ENCODE peak calls at places on chromosome 4, in seven cellular contexts. One of them, this sample, is unnamed.

GRCh38 chr4:80446248-80446647 is 110.7 kb downstream of the CFAP299 start:
- DNase-seq in GM10248: no peak
- DNase-seq in body of pancreas: no peak
- DNase-seq in Calu3: no peak
- DNase-seq in fibroblast of lung: no peak
- DNase-seq in heart left ventricle: no peak
- DNase-seq in K562: no peak
- DNase-seq in this sample: no peak

GRCh38 chr4:123821861-123822260 is 425.3 kb downstream of the SPRY1 start:
- DNase-seq in Calu3: no peak
- DNase-seq in GM10248: no peak
- DNase-seq in body of pancreas: no peak
- DNase-seq in K562: no peak
- DNase-seq in fibroblast of lung: peak; percentile 67
- DNase-seq in heart left ventricle: no peak
- DNase-seq in this sample: no peak

GRCh38 chr4:98570160-98570797 is 88.1 kb downstream of the TSPAN5 start:
- DNase-seq in K562: no peak
- DNase-seq in fibroblast of lung: no peak
- DNase-seq in GM10248: no peak
- DNase-seq in body of pancreas: no peak
- DNase-seq in heart left ventricle: no peak
- DNase-seq in Calu3: no peak
- DNase-seq in this sample: no peak

GRCh38 chr4:121375262-121375661 is 5.6 kb downstream of the QRFPR start:
- DNase-seq in fibroblast of lung: peak; percentile 69
- DNase-seq in body of pancreas: no peak
- DNase-seq in Calu3: no peak
- DNase-seq in GM10248: no peak
- DNase-seq in heart left ventricle: no peak
- DNase-seq in K562: no peak
- DNase-seq in this sample: no peak

GRCh38 chr4:186927624-186928023 is 204.0 kb upstream of the FAT1 start:
- DNase-seq in K562: no peak
- DNase-seq in heart left ventricle: no peak
- DNase-seq in GM10248: no peak
- DNase-seq in body of pancreas: no peak
- DNase-seq in Calu3: no peak
- DNase-seq in fibroblast of lung: no peak
- DNase-seq in this sample: no peak

GRCh38 chr4:23814606-23815005 is 75.2 kb downstream of the PPARGC1A start:
- DNase-seq in Calu3: no peak
- DNase-seq in body of pancreas: no peak
- DNase-seq in K562: no peak
- DNase-seq in GM10248: no peak
- DNase-seq in fibroblast of lung: peak; percentile 35
- DNase-seq in heart left ventricle: no peak
- DNase-seq in this sample: no peak

GRCh38 chr4:73843369-73843768 is 6.9 kb downstream of the CXCL6 start:
- DNase-seq in Calu3: no peak
- DNase-seq in fibroblast of lung: peak; percentile 52
- DNase-seq in GM10248: no peak
- DNase-seq in K562: no peak
- DNase-seq in body of pancreas: no peak
- DNase-seq in heart left ventricle: no peak
- DNase-seq in this sample: no peak

GRCh38 chr4:153211986-153212720 is 7.9 kb downstream of the TRIM2 start:
- DNase-seq in body of pancreas: no peak
- DNase-seq in fibroblast of lung: peak; percentile 59
- DNase-seq in GM10248: no peak
- DNase-seq in K562: no peak
- DNase-seq in heart left ventricle: no peak
- DNase-seq in Calu3: no peak
- DNase-seq in this sample: no peak

GRCh38 chr4:113153529-113154101 is 104.2 kb downstream of the ANK2 start:
- DNase-seq in Calu3: no peak
- DNase-seq in GM10248: no peak
- DNase-seq in body of pancreas: no peak
- DNase-seq in fibroblast of lung: no peak
- DNase-seq in heart left ventricle: no peak
- DNase-seq in K562: no peak
- DNase-seq in this sample: no peak

GRCh38 chr4:94127707-94128328 is 79.8 kb upstream of the SMARCAD1 start:
- DNase-seq in heart left ventricle: no peak
- DNase-seq in fibroblast of lung: peak; percentile 32
- DNase-seq in GM10248: peak; percentile 28
- DNase-seq in Calu3: peak; percentile 21
- DNase-seq in K562: peak; percentile 41
- DNase-seq in body of pancreas: no peak
- DNase-seq in this sample: no peak

DNA sequence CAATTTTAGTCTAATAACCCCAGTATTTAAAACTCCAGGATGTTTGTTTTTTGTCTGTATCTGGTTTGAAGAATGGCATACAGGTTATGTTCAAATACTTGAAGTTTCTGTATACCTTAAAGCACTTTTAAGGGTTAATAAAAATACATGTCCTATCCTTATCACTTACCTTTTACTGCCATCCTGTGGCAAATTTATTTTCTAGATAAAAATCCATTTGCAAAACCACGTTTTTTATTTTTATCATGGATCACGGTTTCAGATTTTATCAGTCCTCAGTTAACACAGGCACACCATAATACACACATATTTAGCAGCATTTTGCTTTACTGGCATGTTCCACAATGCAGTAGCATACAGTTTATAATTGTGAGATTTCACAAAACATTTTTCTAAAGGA is 113.3 kb upstream of the H2AZ1 start:
- DNase-seq in body of pancreas: no peak
- DNase-seq in K562: no peak
- DNase-seq in fibroblast of lung: no peak
- DNase-seq in heart left ventricle: no peak
- DNase-seq in GM10248: no peak
- DNase-seq in Calu3: no peak
- DNase-seq in this sample: no peak
- TF ChIP-seq CTCF in body of pancreas: no peak
- TF ChIP-seq CTCF in K562: no peak
- TF ChIP-seq CTCF in fibroblast of lung: no peak
- TF ChIP-seq CTCF in heart left ventricle: no peak
- TF ChIP-seq CTCF in GM10248: peak; percentile 5
- TF ChIP-seq CTCF in Calu3: no peak
- TF ChIP-seq CTCF in this sample: peak; percentile 64

GRCh38 chr4:56618734-56619133 is 62.4 kb downstream of the HOPX start:
- DNase-seq in body of pancreas: no peak
- DNase-seq in GM10248: no peak
- DNase-seq in Calu3: no peak
- DNase-seq in heart left ventricle: no peak
- DNase-seq in fibroblast of lung: no peak
- DNase-seq in K562: no peak
- DNase-seq in this sample: no peak

GRCh38 chr4:56619816-56620215 is 61.3 kb downstream of the HOPX start:
- DNase-seq in K562: no peak
- DNase-seq in fibroblast of lung: no peak
- DNase-seq in Calu3: no peak
- DNase-seq in body of pancreas: no peak
- DNase-seq in GM10248: no peak
- DNase-seq in heart left ventricle: no peak
- DNase-seq in this sample: no peak

GRCh38 chr4:56622176-56622575 is 58.9 kb downstream of the HOPX start:
- DNase-seq in Calu3: no peak
- DNase-seq in fibroblast of lung: no peak
- DNase-seq in body of pancreas: no peak
- DNase-seq in heart left ventricle: no peak
- DNase-seq in K562: no peak
- DNase-seq in GM10248: no peak
- DNase-seq in this sample: no peak

GRCh38 chr4:56613101-56613862 is 67.8 kb downstream of the HOPX start:
- DNase-seq in body of pancreas: no peak
- DNase-seq in heart left ventricle: no peak
- DNase-seq in Calu3: no peak
- DNase-seq in GM10248: no peak
- DNase-seq in K562: no peak
- DNase-seq in fibroblast of lung: peak; percentile 88
- DNase-seq in this sample: no peak

GRCh38 chr4:56619160-56619559 is 61.9 kb downstream of the HOPX start:
- DNase-seq in body of pancreas: no peak
- DNase-seq in Calu3: no peak
- DNase-seq in heart left ventricle: no peak
- DNase-seq in GM10248: no peak
- DNase-seq in K562: no peak
- DNase-seq in fibroblast of lung: peak; percentile 48
- DNase-seq in this sample: no peak
- TF ChIP-seq CTCF in body of pancreas: no peak
- TF ChIP-seq CTCF in Calu3: no peak
- TF ChIP-seq CTCF in heart left ventricle: no peak
- TF ChIP-seq CTCF in GM10248: no peak
- TF ChIP-seq CTCF in K562: no peak
- TF ChIP-seq CTCF in fibroblast of lung: peak; percentile 40
- TF ChIP-seq CTCF in this sample: peak; percentile 33

GRCh38 chr4:55435136-55435535 is 39.4 kb downstream of the TMEM165 start:
- DNase-seq in fibroblast of lung: peak; percentile 29
- DNase-seq in Calu3: peak; percentile 6
- DNase-seq in GM10248: no peak
- DNase-seq in body of pancreas: no peak
- DNase-seq in K562: no peak
- DNase-seq in heart left ventricle: no peak
- DNase-seq in this sample: no peak
- TF ChIP-seq CTCF in fibroblast of lung: peak; percentile 38
- TF ChIP-seq CTCF in Calu3: peak; percentile 12
- TF ChIP-seq CTCF in GM10248: peak; percentile 7
- TF ChIP-seq CTCF in body of pancreas: peak; percentile 29
- TF ChIP-seq CTCF in K562: peak; percentile 11
- TF ChIP-seq CTCF in heart left ventricle: no peak
- TF ChIP-seq CTCF in this sample: peak; percentile 70

GRCh38 chr4:27985522-27985921 is 1124.9 kb downstream of the STIM2 start:
- DNase-seq in fibroblast of lung: no peak
- DNase-seq in Calu3: no peak
- DNase-seq in GM10248: no peak
- DNase-seq in heart left ventricle: no peak
- DNase-seq in body of pancreas: no peak
- DNase-seq in K562: no peak
- DNase-seq in this sample: no peak
- TF ChIP-seq CTCF in fibroblast of lung: no peak
- TF ChIP-seq CTCF in Calu3: no peak
- TF ChIP-seq CTCF in GM10248: no peak
- TF ChIP-seq CTCF in heart left ventricle: no peak
- TF ChIP-seq CTCF in body of pancreas: no peak
- TF ChIP-seq CTCF in K562: no peak
- TF ChIP-seq CTCF in this sample: no peak

GRCh38 chr4:173717581-173717980 is 187.6 kb upstream of the HAND2 start:
- DNase-seq in GM10248: no peak
- DNase-seq in Calu3: no peak
- DNase-seq in heart left ventricle: no peak
- DNase-seq in body of pancreas: no peak
- DNase-seq in fibroblast of lung: no peak
- DNase-seq in K562: no peak
- DNase-seq in this sample: peak; percentile 86

GRCh38 chr4:173722075-173722474 is 192.0 kb upstream of the HAND2 start:
- DNase-seq in heart left ventricle: no peak
- DNase-seq in Calu3: no peak
- DNase-seq in body of pancreas: no peak
- DNase-seq in K562: no peak
- DNase-seq in GM10248: no peak
- DNase-seq in fibroblast of lung: no peak
- DNase-seq in this sample: no peak
- TF ChIP-seq CTCF in heart left ventricle: no peak
- TF ChIP-seq CTCF in Calu3: no peak
- TF ChIP-seq CTCF in body of pancreas: no peak
- TF ChIP-seq CTCF in K562: no peak
- TF ChIP-seq CTCF in GM10248: no peak
- TF ChIP-seq CTCF in fibroblast of lung: no peak
- TF ChIP-seq CTCF in this sample: no peak

GRCh38 chr4:26150948-26151347 is 169.9 kb upstream of the RBPJ start:
- DNase-seq in Calu3: no peak
- DNase-seq in body of pancreas: no peak
- DNase-seq in K562: no peak
- DNase-seq in fibroblast of lung: peak; percentile 57
- DNase-seq in GM10248: no peak
- DNase-seq in heart left ventricle: no peak
- DNase-seq in this sample: no peak
- TF ChIP-seq CTCF in Calu3: no peak
- TF ChIP-seq CTCF in body of pancreas: no peak
- TF ChIP-seq CTCF in K562: no peak
- TF ChIP-seq CTCF in fibroblast of lung: peak; percentile 9
- TF ChIP-seq CTCF in GM10248: no peak
- TF ChIP-seq CTCF in heart left ventricle: no peak
- TF ChIP-seq CTCF in this sample: no peak

GRCh38 chr4:18421519-18421918 is 400.0 kb upstream of the LCORL start:
- DNase-seq in K562: no peak
- DNase-seq in body of pancreas: no peak
- DNase-seq in fibroblast of lung: no peak
- DNase-seq in GM10248: no peak
- DNase-seq in heart left ventricle: no peak
- DNase-seq in Calu3: no peak
- DNase-seq in this sample: no peak
- TF ChIP-seq CTCF in K562: no peak
- TF ChIP-seq CTCF in body of pancreas: no peak
- TF ChIP-seq CTCF in fibroblast of lung: no peak
- TF ChIP-seq CTCF in GM10248: no peak
- TF ChIP-seq CTCF in heart left ventricle: no peak
- TF ChIP-seq CTCF in Calu3: no peak
- TF ChIP-seq CTCF in this sample: no peak